ENCODE peak calls at places on chromosomes 6 and 20, in six cellular contexts. H, Q, I, X, B and V are unnamed samples. For H3K27me3, the result is how much of the 10 kb centered on the place peaks cover.

GRCh38 chr6:89079611-89080213 is 839 bp upstream of the PNRC1 start:
- DNase-seq in H (no peak), Q (peak), I (peak), X (no peak), B (peak), V (peak)

GRCh38 chr6:146893690-146894089 is 294.9 kb downstream of the ADGB start:
- DNase-seq in H (no peak), Q (no peak), I (no peak), X (no peak), B (no peak), V (no peak)

GRCh38 chr20:346640-347316 is at the start of gene NRSN2:
- DNase-seq in H (peak), Q (peak), I (peak), X (peak), B (peak), V (peak)

GRCh38 chr6:42315991-42316378 is 98.3 kb upstream of the MRPS10 start:
- DNase-seq in H (no peak), Q (no peak), I (no peak), X (no peak), B (peak), V (no peak)

GRCh38 chr20:22630698-22631097 is 46.3 kb upstream of the FOXA2 start:
- DNase-seq in H (no peak), Q (no peak), I (no peak), X (no peak), B (no peak), V (no peak)

GRCh38 chr6:10720229-10720959 is 2.5 kb upstream of the TMEM14C start:
- DNase-seq in H (no peak), Q (peak), I (peak), X (peak), B (no peak), V (peak)

GRCh38 chr6:100267002-100267401 is 197.7 kb downstream of the SIM1 start:
- DNase-seq in H (no peak), Q (no peak), I (no peak), X (no peak), B (no peak), V (no peak)

GRCh38 chr6:56400273-56400672 is 152.9 kb upstream of the COL21A1 start:
- DNase-seq in H (no peak), Q (no peak), I (no peak), X (no peak), B (no peak), V (no peak)

GRCh38 chr6:43247115-43247999 is 4.1 kb downstream of the TTBK1 start:
- DNase-seq in H (peak), Q (peak), I (peak), X (peak), B (peak), V (peak)

GRCh38 chr6:33604941-33605854 is 15.9 kb upstream of the ITPR3 start:
- DNase-seq in H (no peak), Q (no peak), I (no peak), X (no peak), B (no peak), V (no peak)

GRCh38 chr20:63740501-63741353 is 1.2 kb downstream of the SLC2A4RG start:
- DNase-seq in H (no peak), Q (peak), I (peak), X (peak), B (peak), V (peak)

GRCh38 chr20:37119356-37120036 is 23.7 kb upstream of the RBL1 start:
- DNase-seq in H (no peak), Q (no peak), I (no peak), X (no peak), B (no peak), V (no peak)

GRCh38 chr20:23344336-23344735 is 6.3 kb upstream of the NXT1 start:
- DNase-seq in H (no peak), Q (no peak), I (no peak), X (no peak), B (no peak), V (no peak)

GRCh38 chr6:143127941-143128340 is 67.3 kb downstream of the AIG1 start:
- DNase-seq in H (no peak), Q (no peak), I (no peak), X (no peak), B (no peak), V (no peak)

GRCh38 chr6:143267740-143268139 is 182.8 kb downstream of the ADAT2 start:
- DNase-seq in H (no peak), Q (no peak), I (no peak), X (no peak), B (peak), V (no peak)

GRCh38 chr6:169881398-169881797 is 130.0 kb downstream of the ERMARD start:
- DNase-seq in H (no peak), Q (no peak), I (no peak), X (no peak), B (no peak), V (peak)

GRCh38 chr20:16806886-16807285 is 58.7 kb downstream of the OTOR start:
- DNase-seq in H (no peak), Q (no peak), I (no peak), X (no peak), B (peak), V (no peak)

GRCh38 chr6:64220776-64221175 is 585.2 kb downstream of the PHF3 start:
- DNase-seq in H (no peak), Q (no peak), I (no peak), X (no peak), B (no peak), V (no peak)

GRCh38 chr20:52619671-52620070 is 352.5 kb upstream of the TSHZ2 start:
- DNase-seq in H (no peak), Q (no peak), I (no peak), X (no peak), B (no peak), V (no peak)

GRCh38 chr6:34810936-34811632 is 19.2 kb downstream of the BLTP3A start:
- DNase-seq in H (no peak), Q (no peak), I (no peak), X (no peak), B (no peak), V (no peak)

GRCh38 chr6:101439790-101440189 is 46.3 kb downstream of the GRIK2 start:
- DNase-seq in H (no peak), Q (no peak), I (no peak), X (no peak), B (no peak), V (no peak)

GRCh38 chr6:101443315-101443714 is 49.8 kb downstream of the GRIK2 start:
- DNase-seq in H (no peak), Q (no peak), I (no peak), X (no peak), B (no peak), V (no peak)

GRCh38 chr6:101445527-101445926 is 52.0 kb downstream of the GRIK2 start:
- DNase-seq in H (no peak), Q (no peak), I (no peak), X (no peak), B (no peak), V (no peak)

DNA sequence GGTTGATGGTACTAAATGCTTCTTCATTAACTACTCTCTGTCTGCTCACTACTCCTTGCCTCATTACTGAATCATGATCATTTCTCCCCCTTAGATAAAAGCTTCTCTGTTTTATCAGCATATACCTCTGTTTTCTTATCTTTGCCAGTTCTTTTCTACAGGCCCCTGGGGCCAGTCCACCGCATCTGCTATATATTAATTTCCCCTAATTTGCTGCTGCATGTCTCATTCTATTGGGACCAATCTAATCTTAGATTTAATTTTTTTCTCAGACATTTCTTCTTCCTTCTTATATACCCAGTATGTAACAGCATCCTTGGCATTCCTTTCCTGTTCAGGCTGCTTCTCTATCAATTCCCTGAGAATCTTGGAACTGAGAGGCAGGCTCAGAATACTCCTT is 51.2 kb downstream of the GRIK2 start:
- DNase-seq in H (no peak), Q (no peak), I (no peak), X (no peak), B (no peak), V (no peak)
- H3K27me3 ChIP-seq in H (under half), Q (under half), I (under half), X (under half), B (under half), V (under half)

GRCh38 chr6:3458706-3459421 is 2.0 kb upstream of the SLC22A23 start:
- DNase-seq in H (no peak), Q (no peak), I (no peak), X (no peak), B (no peak), V (no peak)
- H3K27me3 ChIP-seq in H (under half), Q (under half), I (under half), X (under half), B (under half), V (under half)

GRCh38 chr6:165662671-165663282 is at the start of gene PDE10A:
- DNase-seq in H (no peak), Q (peak), I (peak), X (no peak), B (peak), V (peak)

GRCh38 chr6:165659945-165660862 is 2.8 kb downstream of the PDE10A start:
- DNase-seq in H (no peak), Q (no peak), I (peak), X (no peak), B (peak), V (no peak)

GRCh38 chr6:165660881-165661415 is 2.1 kb downstream of the PDE10A start:
- DNase-seq in H (no peak), Q (peak), I (no peak), X (no peak), B (no peak), V (no peak)

GRCh38 chr6:165662041-165662491 is 975 bp downstream of the PDE10A start:
- DNase-seq in H (no peak), Q (peak), I (peak), X (no peak), B (peak), V (peak)

DNA sequence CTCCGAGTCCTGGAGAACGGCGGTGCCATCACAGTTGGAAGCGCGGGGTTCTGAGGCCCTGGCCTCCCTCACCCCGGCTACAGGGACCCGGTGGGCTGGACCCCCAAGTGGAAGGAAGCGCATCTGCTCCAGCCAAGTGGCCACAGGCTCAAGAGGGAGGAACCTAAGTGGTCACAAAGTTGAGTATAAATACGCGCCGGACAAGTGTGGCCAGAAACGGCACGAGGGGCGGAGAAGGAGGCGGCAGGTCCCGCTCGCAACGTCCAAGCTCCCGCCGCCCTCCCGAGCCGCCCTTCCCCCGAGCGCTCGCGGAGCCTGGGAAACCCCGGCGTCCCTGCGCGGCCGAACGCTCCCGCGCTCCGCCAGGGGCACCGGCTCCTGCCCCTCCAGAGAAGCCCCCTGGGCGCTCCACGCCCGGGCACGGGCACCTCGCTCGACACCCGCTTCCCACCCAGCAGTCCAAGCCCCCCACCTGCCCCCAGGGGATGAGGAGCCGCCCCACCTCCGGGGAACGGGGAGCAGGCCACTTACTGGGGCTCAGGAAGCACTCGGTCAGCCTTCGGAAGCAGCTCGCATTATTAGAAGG is 1.5 kb downstream of the PDE10A start:
- DNase-seq in H (no peak), Q (peak), I (peak), X (no peak), B (no peak), V (peak)
- H3K27me3 ChIP-seq in H (under half), Q (under half), I (under half), X (under half), B (under half), V (under half)

DNA sequence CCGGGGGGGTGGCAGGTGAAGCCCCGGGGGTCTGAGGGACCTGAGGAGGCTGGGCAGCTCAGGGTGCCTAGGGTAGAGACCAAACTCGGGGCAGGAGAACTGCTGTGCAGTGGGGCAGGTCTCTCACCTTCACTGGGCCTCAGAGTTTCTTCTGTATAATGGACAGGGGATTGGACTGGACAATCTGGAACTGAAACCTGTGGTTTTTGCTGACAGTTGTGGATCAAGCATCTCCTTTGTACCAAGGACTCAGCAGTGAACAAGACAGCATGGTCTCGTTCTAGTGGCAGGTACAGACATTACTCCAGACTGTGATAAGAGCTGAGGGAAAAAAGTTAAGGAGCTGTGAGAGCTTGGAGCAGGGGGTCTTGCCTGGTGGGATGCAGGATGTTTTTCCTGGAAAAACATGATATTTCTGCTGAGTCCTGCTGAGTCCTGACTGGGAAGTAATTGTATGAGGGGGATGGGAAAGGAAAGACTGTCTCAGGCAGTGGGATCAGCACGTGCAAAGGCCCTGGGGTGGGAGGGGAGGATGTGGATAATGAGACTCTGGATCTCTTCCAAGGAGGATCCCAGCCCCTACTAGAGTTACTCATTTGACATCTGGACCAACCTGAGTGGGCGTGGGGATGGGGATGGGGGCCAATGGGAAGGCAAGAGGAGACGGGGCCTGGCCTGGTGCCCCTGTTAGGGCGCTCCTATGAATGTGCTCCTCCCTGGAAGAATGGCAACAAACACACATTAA is 72.9 kb downstream of the CD40 start:
- DNase-seq in H (no peak), Q (no peak), I (no peak), X (no peak), B (no peak), V (no peak)
- H3K27me3 ChIP-seq in H (under half), Q (under half), I (under half), X (under half), B (under half), V (under half)

DNA sequence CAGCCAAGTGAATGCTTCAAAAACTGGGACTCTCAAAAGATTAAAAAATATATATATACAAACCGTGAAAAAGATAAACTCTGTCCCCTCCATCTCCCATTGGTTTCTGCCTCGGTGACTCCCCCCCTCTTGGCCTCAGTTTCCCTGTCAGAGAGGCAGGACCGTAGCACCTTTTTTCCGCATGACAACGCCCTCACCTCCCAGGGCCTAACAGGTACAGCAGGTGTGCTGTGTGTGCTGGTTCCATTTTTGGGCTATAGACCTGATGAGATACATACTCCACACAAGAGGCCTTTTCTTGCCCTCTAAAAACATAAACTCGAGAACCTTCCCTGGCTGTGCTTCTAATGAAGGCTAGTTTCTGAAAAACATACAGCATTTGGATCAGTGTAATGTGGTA is 49.5 kb downstream of the GNAS start:
- DNase-seq in H (no peak), Q (no peak), I (no peak), X (no peak), B (no peak), V (no peak)
- H3K27me3 ChIP-seq in H (under half), Q (under half), I (under half), X (under half), B (under half), V (under half)

GRCh38 chr6:120272038-120272437 is 922.5 kb upstream of the MAN1A1 start:
- DNase-seq in H (no peak), Q (no peak), I (no peak), X (no peak), B (no peak), V (no peak)

GRCh38 chr6:120279706-120280105 is 930.1 kb upstream of the MAN1A1 start:
- DNase-seq in H (no peak), Q (no peak), I (no peak), X (no peak), B (no peak), V (no peak)

GRCh38 chr6:120274547-120274946 is 925.0 kb upstream of the MAN1A1 start:
- DNase-seq in H (no peak), Q (no peak), I (no peak), X (no peak), B (peak), V (no peak)
- H3K27me3 ChIP-seq in H (under half), Q (under half), I (under half), X (under half), B (under half), V (under half)

DNA sequence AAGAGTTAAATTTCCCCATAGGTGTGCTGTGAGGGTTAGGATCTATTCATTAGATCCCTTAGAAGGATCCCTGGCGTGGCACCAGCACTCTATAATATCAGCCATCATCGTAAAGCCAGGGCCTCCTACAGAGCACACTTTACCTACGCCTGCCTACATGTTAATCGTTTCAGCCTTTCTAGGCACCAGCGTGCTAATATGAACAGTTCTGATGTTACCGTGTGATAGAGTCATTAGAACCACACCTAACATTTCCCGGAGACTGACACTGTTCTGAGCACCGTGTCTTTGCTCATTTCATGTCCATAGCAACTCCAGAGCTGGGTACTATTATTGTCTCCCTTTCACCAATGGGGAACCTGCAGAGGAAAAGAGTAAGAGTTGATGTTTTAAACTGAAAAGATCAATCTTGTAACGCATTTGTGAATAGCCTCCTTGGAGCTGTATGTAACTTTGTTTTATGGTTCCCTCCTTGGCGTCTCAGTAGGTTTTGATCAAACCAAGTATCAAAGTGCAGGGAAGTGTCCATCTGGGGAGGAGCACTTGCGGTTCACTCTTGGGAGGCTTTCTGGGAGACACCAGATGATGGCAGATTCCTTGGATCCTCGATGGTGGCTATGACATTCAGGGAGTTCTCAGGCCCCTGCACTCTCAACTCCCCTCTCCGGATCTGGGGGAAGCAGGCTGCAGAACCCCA is 73.8 kb upstream of the KCNG1 start:
- DNase-seq in H (no peak), Q (no peak), I (no peak), X (no peak), B (no peak), V (no peak)
- H3K27me3 ChIP-seq in H (under half), Q (half or more), I (half or more), X (under half), B (under half), V (under half)

GRCh38 chr20:40692240-40693011 is 3.4 kb upstream of the MAFB start:
- DNase-seq in H (no peak), Q (no peak), I (no peak), X (no peak), B (no peak), V (no peak)

GRCh38 chr20:40689100-40689942 is at the start of gene MAFB:
- DNase-seq in H (peak), Q (peak), I (peak), X (peak), B (peak), V (peak)

GRCh38 chr20:40689943-40690835 is 1.2 kb upstream of the MAFB start:
- DNase-seq in H (peak), Q (peak), I (peak), X (peak), B (peak), V (peak)

GRCh38 chr20:40691566-40692239 is 2.7 kb upstream of the MAFB start:
- DNase-seq in H (no peak), Q (no peak), I (no peak), X (no peak), B (no peak), V (no peak)

DNA sequence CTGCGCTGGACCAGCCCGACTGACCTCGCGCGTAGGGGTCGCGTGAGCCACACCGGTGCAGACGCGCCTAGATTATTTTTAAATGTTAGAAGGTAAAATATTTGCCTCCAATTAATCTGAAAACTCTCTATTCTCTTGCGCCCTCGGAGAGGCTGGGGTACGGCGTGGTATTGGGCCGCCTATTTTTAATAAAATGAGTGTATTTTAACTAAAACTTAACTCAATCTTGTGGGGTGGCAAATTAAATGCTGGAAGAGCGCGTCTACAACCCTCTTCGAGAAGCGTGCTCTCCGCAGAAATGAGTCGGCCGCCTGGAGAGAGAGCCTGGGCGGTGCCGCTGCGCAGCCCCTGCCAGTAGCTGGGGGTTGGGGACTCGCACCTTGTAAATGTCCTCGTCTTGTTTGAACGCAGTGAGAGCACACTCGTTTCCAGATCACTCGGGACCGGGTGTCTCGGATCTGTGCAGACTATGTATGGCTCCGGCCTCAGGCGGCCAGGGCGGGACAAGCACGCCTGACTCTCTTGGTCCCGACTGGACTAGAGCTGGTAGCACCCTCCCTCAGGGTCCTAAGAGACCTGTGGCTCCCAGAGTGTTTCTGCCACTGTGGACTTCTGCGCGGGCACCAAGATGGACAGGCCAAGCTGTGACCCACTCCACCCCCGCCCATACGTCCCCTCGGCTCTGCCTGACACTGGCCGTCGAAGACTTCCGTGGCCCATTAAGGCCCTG is 2.0 kb upstream of the MAFB start:
- DNase-seq in H (no peak), Q (no peak), I (no peak), X (no peak), B (no peak), V (no peak)
- H3K27me3 ChIP-seq in H (under half), Q (half or more), I (half or more), X (under half), B (half or more), V (under half)